ENCODE peak calls at places on chromosomes 5 and 9, in eight cellular contexts. B is prostate gland; C is OCI-LY7; E is CD4-positive, CD25-positive, alpha-beta regulatory T cell; W is PC-3; R is IMR-90; Q is SK-N-SH; V is ascending aorta. S is an unnamed sample.

GRCh38 chr9:78559449-78559885 is 262.5 kb downstream of the PSAT1 start:
- DNase-seq in C (no peak), R (peak; percentile 91), Q (no peak), E (no peak), B (no peak), W (peak; percentile 60), V (no peak), S (no peak)

GRCh38 chr5:76356887-76357286 is 46.2 kb upstream of the IQGAP2 start:
- DNase-seq in W (no peak), B (no peak), Q (no peak), E (no peak), C (no peak), V (no peak), R (no peak), S (no peak)

GRCh38 chr9:133426011-133426410 is 3.8 kb downstream of the ADAMTS13 start:
- DNase-seq in W (no peak), Q (no peak), V (no peak), B (no peak), C (no peak), E (no peak), R (no peak), S (no peak)

GRCh38 chr5:134521831-134522230 is 3.6 kb upstream of the JADE2 start:
- DNase-seq in W (no peak), B (no peak), E (no peak), Q (no peak), C (no peak), R (no peak), V (no peak), S (no peak)

GRCh38 chr5:100900142-100900795 is 2.8 kb downstream of the ST8SIA4 start:
- DNase-seq in E (no peak), W (peak; percentile 53), C (peak; percentile 80), Q (no peak), V (peak; percentile 14), R (no peak), B (no peak), S (no peak)

GRCh38 chr5:134246771-134247329 is 21.0 kb upstream of the PPP2CA start:
- DNase-seq in Q (no peak), C (no peak), E (no peak), V (no peak), R (no peak), W (peak; percentile 58), B (peak; percentile 17), S (no peak)

GRCh38 chr5:71810456-71811181 is 91.5 kb downstream of the CARTPT start:
- DNase-seq in B (peak; percentile 26), C (no peak), W (no peak), V (no peak), Q (no peak), R (no peak), E (no peak), S (no peak)

GRCh38 chr9:97525451-97525850 is 24.0 kb downstream of the TMOD1 start:
- DNase-seq in B (no peak), W (peak; percentile 68), C (no peak), R (peak; percentile 64), V (no peak), Q (no peak), E (no peak), S (no peak)

GRCh38 chr9:107810493-107810931 is 320.9 kb upstream of the KLF4 start:
- DNase-seq in W (peak; percentile 29), E (no peak), B (no peak), C (no peak), R (peak; percentile 25), V (no peak), Q (no peak), S (no peak)

GRCh38 chr5:115575167-115576070 is 26.9 kb downstream of the TICAM2 start:
- DNase-seq in B (no peak), Q (no peak), C (no peak), W (peak; percentile 78), V (no peak), E (no peak), R (peak; percentile 87), S (no peak)

GRCh38 chr5:143231426-143231825 is 172.1 kb downstream of the NR3C1 start:
- DNase-seq in R (peak; percentile 17), V (no peak), C (no peak), W (no peak), Q (no peak), E (no peak), B (no peak), S (no peak)

GRCh38 chr9:28774433-28775029 is 1201.2 kb upstream of the C9orf72 start:
- DNase-seq in W (peak; percentile 64), B (no peak), E (no peak), V (no peak), C (peak; percentile 33), Q (peak; percentile 34), R (peak; percentile 0), S (no peak)

GRCh38 chr9:38141751-38142150 is 72.7 kb upstream of the SHB start:
- DNase-seq in E (no peak), B (no peak), R (peak; percentile 83), Q (no peak), V (no peak), W (peak; percentile 61), C (no peak), S (no peak)

GRCh38 chr5:78005021-78005785 is 229.1 kb upstream of the TBCA start:
- DNase-seq in Q (no peak), V (no peak), W (peak; percentile 33), B (no peak), R (peak; percentile 88), E (no peak), C (no peak), S (no peak)

GRCh38 chr5:176658817-176659216 is 11.5 kb downstream of the TSPAN17 start:
- DNase-seq in W (no peak), V (no peak), E (peak; percentile 21), C (no peak), Q (no peak), R (peak; percentile 45), B (no peak), S (no peak)

GRCh38 chr9:128626181-128626580 is 30.5 kb downstream of the DYNC2I2 start:
- DNase-seq in Q (peak; percentile 16), V (no peak), R (no peak), C (no peak), E (no peak), B (no peak), W (no peak), S (no peak)

GRCh38 chr9:132768932-132769894 is 98.9 kb downstream of the GTF3C4 start:
- DNase-seq in V (peak; percentile 14), B (peak; percentile 14), E (peak; percentile 62), Q (peak; percentile 68), W (peak; percentile 41), C (peak; percentile 73), R (peak; percentile 25), S (peak; percentile 46)

GRCh38 chr5:139955053-139955605 is 88.0 kb downstream of the NRG2 start:
- DNase-seq in B (no peak), V (no peak), E (no peak), R (no peak), Q (no peak), W (no peak), C (no peak), S (no peak)

GRCh38 chr5:55234171-55234700 is 828 bp upstream of the CCNO start:
- DNase-seq in W (peak; percentile 48), Q (peak; percentile 44), E (no peak), V (no peak), C (no peak), R (peak; percentile 19), B (no peak), S (no peak)

GRCh38 chr5:151155149-151155776 is 2.3 kb downstream of the ANXA6 start:
- DNase-seq in V (no peak), B (no peak), Q (no peak), C (peak; percentile 67), R (peak; percentile 27), E (peak; percentile 69), W (no peak), S (peak; percentile 29)

GRCh38 chr9:2745560-2746380 is 28.5 kb downstream of the KCNV2 start:
- DNase-seq in Q (peak; percentile 41), R (no peak), E (no peak), B (no peak), C (no peak), V (no peak), W (peak; percentile 20), S (no peak)

GRCh38 chr9:129626079-129626943 is at the start of gene NTMT1:
- DNase-seq in B (peak; percentile 85), V (peak; percentile 43), R (peak; percentile 81), W (peak; percentile 64), Q (peak; percentile 95), C (peak; percentile 90), E (peak; percentile 90), S (peak; percentile 89)

GRCh38 chr9:110115341-110115820 is 92.6 kb downstream of the C9orf152 start:
- DNase-seq in C (no peak), E (no peak), Q (no peak), B (no peak), W (no peak), V (no peak), R (peak; percentile 84), S (no peak)

GRCh38 chr5:128850049-128850448 is 115.2 kb upstream of the SLC27A6 start:
- DNase-seq in C (no peak), R (no peak), Q (no peak), E (no peak), W (no peak), V (no peak), B (no peak), S (no peak)
- H3K9me3 ChIP-seq in C (no peaks in the 10 kb centered on the region), R (no peaks in the 10 kb centered on the region), Q (no peaks in the 10 kb centered on the region), E (no peaks in the 10 kb centered on the region), W (peaks cover 9% of the 10 kb centered on the region), V (no peaks in the 10 kb centered on the region), B (no peaks in the 10 kb centered on the region), S (no peaks in the 10 kb centered on the region)

GRCh38 chr9:81497096-81497495 is 192.3 kb downstream of the TLE1 start:
- DNase-seq in Q (no peak), C (no peak), E (no peak), B (no peak), W (no peak), R (peak; percentile 56), V (no peak), S (no peak)
- H3K9me3 ChIP-seq in Q (no peaks in the 10 kb centered on the region), C (no peaks in the 10 kb centered on the region), E (peaks cover 2% of the 10 kb centered on the region), B (no peaks in the 10 kb centered on the region), W (no peaks in the 10 kb centered on the region), R (no peaks in the 10 kb centered on the region), V (no peaks in the 10 kb centered on the region), S (no peaks in the 10 kb centered on the region)

GRCh38 chr9:79768199-79768598 is 196.4 kb downstream of the TLE4 start:
- DNase-seq in R (peak; percentile 78), Q (peak; percentile 14), V (no peak), B (no peak), E (no peak), W (no peak), C (no peak), S (no peak)

GRCh38 chr9:79763861-79764260 is 192.1 kb downstream of the TLE4 start:
- DNase-seq in C (no peak), W (no peak), E (no peak), B (no peak), R (peak; percentile 17), V (no peak), Q (no peak), S (no peak)

GRCh38 chr9:79766091-79766490 is 194.3 kb downstream of the TLE4 start:
- DNase-seq in V (no peak), W (peak; percentile 16), B (no peak), C (no peak), R (no peak), E (no peak), Q (no peak), S (no peak)

GRCh38 chr9:79764377-79764776 is 192.6 kb downstream of the TLE4 start:
- DNase-seq in V (no peak), E (no peak), B (no peak), Q (peak; percentile 3), C (no peak), W (peak; percentile 75), R (peak; percentile 98), S (no peak)

GRCh38 chr9:79765466-79765865 is 193.7 kb downstream of the TLE4 start:
- DNase-seq in B (no peak), E (no peak), Q (no peak), V (no peak), C (no peak), W (no peak), R (no peak), S (no peak)
- H3K9me3 ChIP-seq in B (no peaks in the 10 kb centered on the region), E (no peaks in the 10 kb centered on the region), Q (no peaks in the 10 kb centered on the region), V (no peaks in the 10 kb centered on the region), C (no peaks in the 10 kb centered on the region), W (no peaks in the 10 kb centered on the region), R (no peaks in the 10 kb centered on the region), S (no peaks in the 10 kb centered on the region)

GRCh38 chr9:105735366-105735765 is 41.0 kb downstream of the TMEM38B start:
- DNase-seq in W (no peak), V (no peak), R (no peak), B (no peak), Q (no peak), E (no peak), C (peak; percentile 2), S (no peak)
- H3K9me3 ChIP-seq in W (peaks cover 5% of the 10 kb centered on the region), V (peaks cover 9% of the 10 kb centered on the region), R (peaks cover 6% of the 10 kb centered on the region), B (no peaks in the 10 kb centered on the region), Q (peaks cover 10% of the 10 kb centered on the region), E (peaks cover 13% of the 10 kb centered on the region), C (peaks cover 17% of the 10 kb centered on the region), S (peaks cover 2% of the 10 kb centered on the region)